ENCODE peak calls at places on chromosomes 3 and 15, in six cellular contexts. V is transverse colon, Y is HepG2, W is stomach, A is HCT116, E is Peyer's patch. L is an unnamed sample.
A peak's percentile ranks its signal among the peaks of the same experiment; 100 is the strongest.

GRCh38 chr15:51736646-51737537 is 563 bp downstream of the LYSMD2 start:
- DNase-seq in W (peak; percentile 53), A (no peak), Y (no peak), V (peak; percentile 67), E (peak; percentile 76), L (peak; percentile 93)

GRCh38 chr3:181726351-181727121 is 14.8 kb downstream of the SOX2 start:
- DNase-seq in Y (no peak), V (no peak), E (no peak), A (no peak), W (peak; percentile 63), L (no peak)

GRCh38 chr15:89187911-89188514 is 33.4 kb downstream of the RLBP1 start:
- DNase-seq in A (no peak), Y (no peak), W (no peak), E (no peak), V (no peak), L (no peak)

GRCh38 chr3:5136619-5137429 is 14.7 kb downstream of the ARL8B start:
- DNase-seq in E (no peak), V (no peak), A (no peak), W (no peak), Y (peak; percentile 49), L (no peak)

GRCh38 chr3:135229018-135229495 is 434.0 kb downstream of the EPHB1 start:
- DNase-seq in V (no peak), A (no peak), Y (no peak), E (no peak), W (peak; percentile 39), L (no peak)

GRCh38 chr3:151838574-151839312 is 24.8 kb downstream of the AADAC start:
- DNase-seq in E (no peak), V (peak; percentile 43), Y (peak; percentile 77), W (peak; percentile 61), A (peak; percentile 75), L (no peak)

GRCh38 chr3:9809615-9810356 is at the start of gene TTLL3:
- DNase-seq in V (peak; percentile 83), W (peak; percentile 76), E (peak; percentile 67), A (no peak), Y (no peak), L (peak; percentile 94)

GRCh38 chr3:54356299-54357037 is 234.1 kb downstream of the CACNA2D3 start:
- DNase-seq in W (no peak), A (no peak), E (no peak), V (no peak), Y (no peak), L (no peak)

GRCh38 chr3:48738926-48739616 is 22.1 kb upstream of the IP6K2 start:
- DNase-seq in A (no peak), W (no peak), V (peak; percentile 71), E (no peak), Y (no peak), L (no peak)

GRCh38 chr15:30922469-30923311 is 19.0 kb downstream of the FAN1 start:
- DNase-seq in V (peak; percentile 43), A (peak; percentile 6), W (peak; percentile 51), Y (peak; percentile 12), E (no peak), L (no peak)

GRCh38 chr3:127697531-127698240 is 24.9 kb downstream of the ABTB1 start:
- DNase-seq in Y (peak; percentile 58), A (peak; percentile 50), W (peak; percentile 80), V (peak; percentile 62), E (peak; percentile 66), L (peak; percentile 90)
- TF ChIP-seq POLR2A in Y (no peak), A (no peak), W (no peak), V (no peak), E (no peak), L (no peak)

GRCh38 chr3:100902572-100902971 is 90.6 kb downstream of the ABI3BP start:
- DNase-seq in V (no peak), A (no peak), Y (no peak), W (no peak), E (no peak), L (no peak)

GRCh38 chr3:100899440-100900091 is 93.7 kb downstream of the ABI3BP start:
- DNase-seq in Y (no peak), W (no peak), E (no peak), V (no peak), A (no peak), L (no peak)

GRCh38 chr3:100896994-100897393 is 96.2 kb downstream of the ABI3BP start:
- DNase-seq in V (no peak), Y (no peak), W (no peak), A (no peak), E (no peak), L (no peak)

GRCh38 chr3:100900671-100901070 is 92.5 kb downstream of the ABI3BP start:
- DNase-seq in A (no peak), E (no peak), W (no peak), Y (no peak), V (no peak), L (no peak)
- TF ChIP-seq POLR2A in A (no peak), E (no peak), W (no peak), Y (no peak), V (no peak), L (no peak)

GRCh38 chr3:105367063-105367405 is 325 bp downstream of the ALCAM start:
- DNase-seq in E (peak; percentile 28), A (no peak), V (peak; percentile 31), W (peak; percentile 40), Y (no peak), L (peak; percentile 89)

GRCh38 chr3:105365536-105366301 is 990 bp upstream of the ALCAM start:
- DNase-seq in A (no peak), E (peak; percentile 25), W (peak; percentile 24), V (no peak), Y (no peak), L (no peak)

GRCh38 chr3:105368575-105369500 is 2.1 kb downstream of the ALCAM start:
- DNase-seq in A (peak; percentile 75), W (peak; percentile 70), E (peak; percentile 73), Y (peak; percentile 60), V (peak; percentile 76), L (peak; percentile 88)

GRCh38 chr3:105366302-105367062 is at the start of gene ALCAM:
- DNase-seq in E (peak; percentile 91), V (peak; percentile 93), W (peak; percentile 96), A (peak; percentile 97), Y (peak; percentile 87), L (peak; percentile 96)

GRCh38 chr3:105367406-105368213 is 901 bp downstream of the ALCAM start:
- DNase-seq in W (peak; percentile 77), A (no peak), V (peak; percentile 84), Y (peak; percentile 47), E (peak; percentile 71), L (peak; percentile 92)
- TF ChIP-seq POLR2A in W (no peak), A (peak; percentile 3), V (peak; percentile 58), Y (no peak), E (peak; percentile 61), L (no peak)

GRCh38 chr3:185657691-185658503 is 71.8 kb downstream of the SENP2 start:
- DNase-seq in E (no peak), Y (no peak), A (no peak), V (no peak), W (no peak), L (no peak)

GRCh38 chr3:185657211-185657610 is 71.1 kb downstream of the SENP2 start:
- DNase-seq in A (no peak), Y (no peak), E (no peak), V (no peak), W (no peak), L (no peak)

GRCh38 chr3:185655426-185656320 is 69.6 kb downstream of the SENP2 start:
- DNase-seq in W (no peak), Y (no peak), V (no peak), A (no peak), E (no peak), L (no peak)

GRCh38 chr3:185654758-185655145 is 68.7 kb downstream of the SENP2 start:
- DNase-seq in V (no peak), A (no peak), Y (no peak), E (no peak), W (no peak), L (no peak)

GRCh38 chr3:185656321-185656840 is 70.3 kb downstream of the SENP2 start:
- DNase-seq in A (no peak), W (no peak), Y (no peak), V (peak; percentile 30), E (no peak), L (no peak)
- TF ChIP-seq POLR2A in A (no peak), W (no peak), Y (peak; percentile 7), V (peak; percentile 18), E (no peak), L (no peak)

GRCh38 chr3:170046269-170047132 is 8.7 kb downstream of the GPR160 start:
- DNase-seq in Y (no peak), V (no peak), W (no peak), E (no peak), A (no peak), L (no peak)

GRCh38 chr3:170044280-170044679 is 6.5 kb downstream of the GPR160 start:
- DNase-seq in A (no peak), V (no peak), E (no peak), W (no peak), Y (no peak), L (no peak)

GRCh38 chr3:170047133-170047404 is 9.3 kb downstream of the GPR160 start:
- DNase-seq in V (no peak), A (no peak), W (no peak), E (no peak), Y (no peak), L (no peak)

GRCh38 chr3:170043506-170043905 is 5.7 kb downstream of the GPR160 start:
- DNase-seq in A (no peak), V (no peak), E (no peak), Y (no peak), W (no peak), L (no peak)

DNA sequence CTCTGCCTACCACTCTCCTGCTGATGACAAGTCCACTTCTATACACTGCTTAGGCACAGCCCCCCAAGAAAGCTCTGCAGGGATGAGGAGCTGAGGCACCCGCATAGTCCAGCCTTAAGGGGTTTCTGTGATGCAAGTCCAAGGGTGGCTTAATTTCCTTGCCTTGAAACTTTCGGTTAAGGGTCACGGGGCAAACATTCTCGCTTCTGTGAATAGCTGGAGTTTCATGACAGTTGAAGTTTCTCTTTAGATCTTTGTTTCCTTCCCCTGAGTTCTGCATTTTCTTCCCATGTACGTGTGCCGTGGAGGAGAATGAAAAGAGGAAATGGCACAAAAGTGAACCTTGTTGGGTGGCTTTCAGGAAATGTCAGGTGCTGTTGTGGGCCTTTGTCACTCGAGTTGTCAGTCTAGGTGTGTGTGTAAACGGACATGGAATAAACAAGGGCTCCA is 7.0 kb downstream of the GPR160 start:
- DNase-seq in W (no peak), V (peak; percentile 49), Y (no peak), E (peak; percentile 52), A (no peak), L (peak; percentile 72)
- TF ChIP-seq POLR2A in W (no peak), V (peak; percentile 16), Y (no peak), E (no peak), A (no peak), L (no peak)

L was measured in spleen.